ENCODE peak calls at places on chromosomes 11 and 22, in nine cellular contexts. One of them, this sample, is unnamed.

GRCh38 chr11:116415095-116415494 is 357.7 kb downstream of the BUD13 start:
- DNase-seq in naive thymus-derived CD8-positive, alpha-beta T cell: no peak
- DNase-seq in GM04504: no peak
- DNase-seq in stomach: no peak
- DNase-seq in NCI-H1105 treated with DMSO at 0.1 percent for 48 hours: no peak
- DNase-seq in T-helper 1 cell: no peak
- DNase-seq in lower leg skin: no peak
- DNase-seq in RPMI8226: no peak
- DNase-seq in A549: peak; percentile 12
- DNase-seq in this sample: no peak

GRCh38 chr22:17781319-17782031 is 7.2 kb upstream of the BID start:
- DNase-seq in naive thymus-derived CD8-positive, alpha-beta T cell: peak; percentile 39
- DNase-seq in GM04504: peak; percentile 62
- DNase-seq in stomach: no peak
- DNase-seq in NCI-H1105 treated with DMSO at 0.1 percent for 48 hours: peak; percentile 29
- DNase-seq in T-helper 1 cell: peak; percentile 31
- DNase-seq in lower leg skin: no peak
- DNase-seq in RPMI8226: peak; percentile 71
- DNase-seq in A549: peak; percentile 61
- DNase-seq in this sample: no peak

GRCh38 chr11:76245720-76246119 is 39.4 kb upstream of the WNT11 start:
- DNase-seq in naive thymus-derived CD8-positive, alpha-beta T cell: no peak
- DNase-seq in GM04504: no peak
- DNase-seq in stomach: no peak
- DNase-seq in NCI-H1105 treated with DMSO at 0.1 percent for 48 hours: no peak
- DNase-seq in T-helper 1 cell: no peak
- DNase-seq in lower leg skin: no peak
- DNase-seq in RPMI8226: no peak
- DNase-seq in A549: no peak
- DNase-seq in this sample: no peak

GRCh38 chr11:80144932-80145612 is 704.2 kb upstream of the TENM4 start:
- DNase-seq in naive thymus-derived CD8-positive, alpha-beta T cell: no peak
- DNase-seq in GM04504: no peak
- DNase-seq in stomach: no peak
- DNase-seq in NCI-H1105 treated with DMSO at 0.1 percent for 48 hours: no peak
- DNase-seq in T-helper 1 cell: no peak
- DNase-seq in lower leg skin: no peak
- DNase-seq in RPMI8226: no peak
- DNase-seq in A549: no peak
- DNase-seq in this sample: no peak

GRCh38 chr11:43895601-43896000 is 15.0 kb downstream of the ALKBH3 start:
- DNase-seq in naive thymus-derived CD8-positive, alpha-beta T cell: no peak
- DNase-seq in GM04504: no peak
- DNase-seq in stomach: no peak
- DNase-seq in NCI-H1105 treated with DMSO at 0.1 percent for 48 hours: no peak
- DNase-seq in T-helper 1 cell: no peak
- DNase-seq in lower leg skin: no peak
- DNase-seq in RPMI8226: no peak
- DNase-seq in A549: no peak
- DNase-seq in this sample: no peak

GRCh38 chr11:46200537-46201281 is 76.8 kb upstream of the CREB3L1 start:
- DNase-seq in naive thymus-derived CD8-positive, alpha-beta T cell: no peak
- DNase-seq in GM04504: peak; percentile 26
- DNase-seq in stomach: no peak
- DNase-seq in NCI-H1105 treated with DMSO at 0.1 percent for 48 hours: no peak
- DNase-seq in T-helper 1 cell: no peak
- DNase-seq in lower leg skin: no peak
- DNase-seq in RPMI8226: no peak
- DNase-seq in A549: no peak
- DNase-seq in this sample: no peak

GRCh38 chr11:61918251-61919112 is 1.1 kb upstream of the RAB3IL1 start:
- DNase-seq in naive thymus-derived CD8-positive, alpha-beta T cell: no peak
- DNase-seq in GM04504: no peak
- DNase-seq in stomach: no peak
- DNase-seq in NCI-H1105 treated with DMSO at 0.1 percent for 48 hours: no peak
- DNase-seq in T-helper 1 cell: no peak
- DNase-seq in lower leg skin: peak; percentile 90
- DNase-seq in RPMI8226: no peak
- DNase-seq in A549: no peak
- DNase-seq in this sample: peak; percentile 45

GRCh38 chr11:65506770-65507485 is 8.1 kb downstream of the MALAT1 start:
- DNase-seq in naive thymus-derived CD8-positive, alpha-beta T cell: no peak
- DNase-seq in GM04504: peak; percentile 93
- DNase-seq in stomach: peak; percentile 56
- DNase-seq in NCI-H1105 treated with DMSO at 0.1 percent for 48 hours: peak; percentile 78
- DNase-seq in T-helper 1 cell: peak; percentile 46
- DNase-seq in lower leg skin: no peak
- DNase-seq in RPMI8226: peak; percentile 79
- DNase-seq in A549: no peak
- DNase-seq in this sample: no peak

GRCh38 chr11:90220391-90220790 is 2.5 kb downstream of the CHORDC1 start:
- DNase-seq in naive thymus-derived CD8-positive, alpha-beta T cell: no peak
- DNase-seq in GM04504: peak; percentile 28
- DNase-seq in stomach: no peak
- DNase-seq in NCI-H1105 treated with DMSO at 0.1 percent for 48 hours: no peak
- DNase-seq in T-helper 1 cell: no peak
- DNase-seq in lower leg skin: no peak
- DNase-seq in RPMI8226: no peak
- DNase-seq in A549: no peak
- DNase-seq in this sample: no peak

GRCh38 chr11:76628408-76628947 is 42.1 kb downstream of the LRRC32 start:
- DNase-seq in naive thymus-derived CD8-positive, alpha-beta T cell: no peak
- DNase-seq in GM04504: no peak
- DNase-seq in stomach: no peak
- DNase-seq in NCI-H1105 treated with DMSO at 0.1 percent for 48 hours: no peak
- DNase-seq in T-helper 1 cell: no peak
- DNase-seq in lower leg skin: peak; percentile 58
- DNase-seq in RPMI8226: no peak
- DNase-seq in A549: no peak
- DNase-seq in this sample: peak; percentile 35

GRCh38 chr11:16350125-16350524 is 6.2 kb downstream of the SOX6 start:
- DNase-seq in naive thymus-derived CD8-positive, alpha-beta T cell: no peak
- DNase-seq in GM04504: no peak
- DNase-seq in stomach: no peak
- DNase-seq in NCI-H1105 treated with DMSO at 0.1 percent for 48 hours: no peak
- DNase-seq in T-helper 1 cell: no peak
- DNase-seq in lower leg skin: no peak
- DNase-seq in RPMI8226: no peak
- DNase-seq in A549: no peak
- DNase-seq in this sample: no peak

GRCh38 chr22:19430890-19431541 is 517 bp downstream of the HIRA start:
- DNase-seq in naive thymus-derived CD8-positive, alpha-beta T cell: peak; percentile 34
- DNase-seq in GM04504: no peak
- DNase-seq in stomach: peak; percentile 65
- DNase-seq in NCI-H1105 treated with DMSO at 0.1 percent for 48 hours: peak; percentile 1
- DNase-seq in T-helper 1 cell: peak; percentile 17
- DNase-seq in lower leg skin: peak; percentile 87
- DNase-seq in RPMI8226: peak; percentile 2
- DNase-seq in A549: peak; percentile 26
- DNase-seq in this sample: peak; percentile 50

GRCh38 chr11:15969281-15969680 is 387.1 kb downstream of the SOX6 start:
- DNase-seq in naive thymus-derived CD8-positive, alpha-beta T cell: no peak
- DNase-seq in GM04504: peak; percentile 58
- DNase-seq in stomach: peak; percentile 61
- DNase-seq in NCI-H1105 treated with DMSO at 0.1 percent for 48 hours: peak; percentile 27
- DNase-seq in T-helper 1 cell: no peak
- DNase-seq in lower leg skin: no peak
- DNase-seq in RPMI8226: peak; percentile 61
- DNase-seq in A549: peak; percentile 74
- DNase-seq in this sample: no peak

GRCh38 chr11:45709264-45709663 is 43.8 kb upstream of the CHST1 start:
- DNase-seq in naive thymus-derived CD8-positive, alpha-beta T cell: no peak
- DNase-seq in GM04504: no peak
- DNase-seq in stomach: no peak
- DNase-seq in NCI-H1105 treated with DMSO at 0.1 percent for 48 hours: no peak
- DNase-seq in T-helper 1 cell: no peak
- DNase-seq in lower leg skin: peak; percentile 21
- DNase-seq in RPMI8226: no peak
- DNase-seq in A549: no peak
- DNase-seq in this sample: no peak

GRCh38 chr11:73965764-73966121 is 14.9 kb downstream of the DNAJB13 start:
- DNase-seq in naive thymus-derived CD8-positive, alpha-beta T cell: no peak
- DNase-seq in GM04504: no peak
- DNase-seq in stomach: no peak
- DNase-seq in NCI-H1105 treated with DMSO at 0.1 percent for 48 hours: no peak
- DNase-seq in T-helper 1 cell: no peak
- DNase-seq in lower leg skin: no peak
- DNase-seq in RPMI8226: no peak
- DNase-seq in A549: no peak
- DNase-seq in this sample: no peak

GRCh38 chr11:20247540-20248138 is 87.4 kb upstream of the DBX1 start:
- DNase-seq in naive thymus-derived CD8-positive, alpha-beta T cell: no peak
- DNase-seq in GM04504: no peak
- DNase-seq in stomach: no peak
- DNase-seq in NCI-H1105 treated with DMSO at 0.1 percent for 48 hours: no peak
- DNase-seq in T-helper 1 cell: no peak
- DNase-seq in lower leg skin: no peak
- DNase-seq in RPMI8226: no peak
- DNase-seq in A549: no peak
- DNase-seq in this sample: no peak

GRCh38 chr11:72684236-72684912 is 10.2 kb upstream of the PDE2A start:
- DNase-seq in naive thymus-derived CD8-positive, alpha-beta T cell: peak; percentile 29
- DNase-seq in GM04504: no peak
- DNase-seq in stomach: peak; percentile 68
- DNase-seq in NCI-H1105 treated with DMSO at 0.1 percent for 48 hours: peak; percentile 12
- DNase-seq in T-helper 1 cell: no peak
- DNase-seq in lower leg skin: peak; percentile 92
- DNase-seq in RPMI8226: peak; percentile 61
- DNase-seq in A549: peak; percentile 76
- DNase-seq in this sample: peak; percentile 60

GRCh38 chr11:132648841-132649240 is 883.5 kb downstream of the OPCML start:
- DNase-seq in naive thymus-derived CD8-positive, alpha-beta T cell: no peak
- DNase-seq in GM04504: no peak
- DNase-seq in stomach: no peak
- DNase-seq in NCI-H1105 treated with DMSO at 0.1 percent for 48 hours: no peak
- DNase-seq in T-helper 1 cell: no peak
- DNase-seq in lower leg skin: no peak
- DNase-seq in RPMI8226: no peak
- DNase-seq in A549: no peak
- DNase-seq in this sample: no peak

GRCh38 chr22:38844661-38845367 is 986 bp upstream of the NPTXR start:
- DNase-seq in naive thymus-derived CD8-positive, alpha-beta T cell: no peak
- DNase-seq in GM04504: no peak
- DNase-seq in stomach: no peak
- DNase-seq in NCI-H1105 treated with DMSO at 0.1 percent for 48 hours: no peak
- DNase-seq in T-helper 1 cell: no peak
- DNase-seq in lower leg skin: no peak
- DNase-seq in RPMI8226: no peak
- DNase-seq in A549: no peak
- DNase-seq in this sample: no peak

GRCh38 chr22:23245045-23245798 is 64.9 kb downstream of the BCR start:
- DNase-seq in naive thymus-derived CD8-positive, alpha-beta T cell: no peak
- DNase-seq in GM04504: no peak
- DNase-seq in stomach: no peak
- DNase-seq in NCI-H1105 treated with DMSO at 0.1 percent for 48 hours: no peak
- DNase-seq in T-helper 1 cell: no peak
- DNase-seq in lower leg skin: no peak
- DNase-seq in RPMI8226: no peak
- DNase-seq in A549: no peak
- DNase-seq in this sample: no peak

GRCh38 chr11:2884424-2884815 is 1.2 kb downstream of the CDKN1C start:
- DNase-seq in naive thymus-derived CD8-positive, alpha-beta T cell: no peak
- DNase-seq in GM04504: no peak
- DNase-seq in stomach: peak; percentile 62
- DNase-seq in NCI-H1105 treated with DMSO at 0.1 percent for 48 hours: no peak
- DNase-seq in T-helper 1 cell: no peak
- DNase-seq in lower leg skin: no peak
- DNase-seq in RPMI8226: peak; percentile 52
- DNase-seq in A549: no peak
- DNase-seq in this sample: no peak

GRCh38 chr11:8757047-8757446 is 74.5 kb downstream of the RPL27A start:
- DNase-seq in naive thymus-derived CD8-positive, alpha-beta T cell: no peak
- DNase-seq in GM04504: no peak
- DNase-seq in stomach: no peak
- DNase-seq in NCI-H1105 treated with DMSO at 0.1 percent for 48 hours: no peak
- DNase-seq in T-helper 1 cell: no peak
- DNase-seq in lower leg skin: no peak
- DNase-seq in RPMI8226: no peak
- DNase-seq in A549: no peak
- DNase-seq in this sample: no peak

GRCh38 chr11:34583818-34584217 is 37.1 kb upstream of the EHF start:
- DNase-seq in naive thymus-derived CD8-positive, alpha-beta T cell: no peak
- DNase-seq in GM04504: no peak
- DNase-seq in stomach: no peak
- DNase-seq in NCI-H1105 treated with DMSO at 0.1 percent for 48 hours: no peak
- DNase-seq in T-helper 1 cell: no peak
- DNase-seq in lower leg skin: no peak
- DNase-seq in RPMI8226: peak; percentile 71
- DNase-seq in A549: no peak
- DNase-seq in this sample: no peak

GRCh38 chr11:128924109-128924508 is 18.6 kb downstream of the TP53AIP1 start:
- DNase-seq in naive thymus-derived CD8-positive, alpha-beta T cell: no peak
- DNase-seq in GM04504: no peak
- DNase-seq in stomach: no peak
- DNase-seq in NCI-H1105 treated with DMSO at 0.1 percent for 48 hours: no peak
- DNase-seq in T-helper 1 cell: no peak
- DNase-seq in lower leg skin: no peak
- DNase-seq in RPMI8226: no peak
- DNase-seq in A549: no peak
- DNase-seq in this sample: no peak

GRCh38 chr11:29809121-29809520 is 207.7 kb downstream of the KCNA4 start:
- DNase-seq in naive thymus-derived CD8-positive, alpha-beta T cell: no peak
- DNase-seq in GM04504: no peak
- DNase-seq in stomach: no peak
- DNase-seq in NCI-H1105 treated with DMSO at 0.1 percent for 48 hours: no peak
- DNase-seq in T-helper 1 cell: no peak
- DNase-seq in lower leg skin: no peak
- DNase-seq in RPMI8226: no peak
- DNase-seq in A549: no peak
- DNase-seq in this sample: no peak

GRCh38 chr22:19522190-19522880 is 1.9 kb downstream of the CLDN5 start:
- DNase-seq in naive thymus-derived CD8-positive, alpha-beta T cell: no peak
- DNase-seq in GM04504: no peak
- DNase-seq in stomach: no peak
- DNase-seq in NCI-H1105 treated with DMSO at 0.1 percent for 48 hours: peak; percentile 90
- DNase-seq in T-helper 1 cell: no peak
- DNase-seq in lower leg skin: no peak
- DNase-seq in RPMI8226: peak; percentile 6
- DNase-seq in A549: no peak
- DNase-seq in this sample: no peak

GRCh38 chr11:101127348-101127698 is 2.3 kb downstream of the PGR start:
- DNase-seq in naive thymus-derived CD8-positive, alpha-beta T cell: no peak
- DNase-seq in GM04504: no peak
- DNase-seq in stomach: no peak
- DNase-seq in NCI-H1105 treated with DMSO at 0.1 percent for 48 hours: no peak
- DNase-seq in T-helper 1 cell: no peak
- DNase-seq in lower leg skin: peak; percentile 84
- DNase-seq in RPMI8226: no peak
- DNase-seq in A549: no peak
- DNase-seq in this sample: no peak

GRCh38 chr11:2122222-2122906 is 16.8 kb downstream of the IGF2 start:
- DNase-seq in naive thymus-derived CD8-positive, alpha-beta T cell: no peak
- DNase-seq in GM04504: no peak
- DNase-seq in stomach: no peak
- DNase-seq in NCI-H1105 treated with DMSO at 0.1 percent for 48 hours: no peak
- DNase-seq in T-helper 1 cell: no peak
- DNase-seq in lower leg skin: no peak
- DNase-seq in RPMI8226: peak; percentile 22
- DNase-seq in A549: no peak
- DNase-seq in this sample: no peak

GRCh38 chr22:48098243-48098935 is 1335.9 kb downstream of the TBC1D22A start:
- DNase-seq in naive thymus-derived CD8-positive, alpha-beta T cell: peak; percentile 24
- DNase-seq in GM04504: no peak
- DNase-seq in stomach: no peak
- DNase-seq in NCI-H1105 treated with DMSO at 0.1 percent for 48 hours: no peak
- DNase-seq in T-helper 1 cell: no peak
- DNase-seq in lower leg skin: no peak
- DNase-seq in RPMI8226: peak; percentile 90
- DNase-seq in A549: no peak
- DNase-seq in this sample: no peak

GRCh38 chr11:16211407-16211806 is 144.9 kb downstream of the SOX6 start:
- DNase-seq in naive thymus-derived CD8-positive, alpha-beta T cell: no peak
- DNase-seq in GM04504: no peak
- DNase-seq in stomach: no peak
- DNase-seq in NCI-H1105 treated with DMSO at 0.1 percent for 48 hours: no peak
- DNase-seq in T-helper 1 cell: no peak
- DNase-seq in lower leg skin: no peak
- DNase-seq in RPMI8226: no peak
- DNase-seq in A549: no peak
- DNase-seq in this sample: no peak

GRCh38 chr22:30221121-30221992 is 25.2 kb downstream of the LIF start:
- DNase-seq in naive thymus-derived CD8-positive, alpha-beta T cell: peak; percentile 66
- DNase-seq in GM04504: no peak
- DNase-seq in stomach: no peak
- DNase-seq in NCI-H1105 treated with DMSO at 0.1 percent for 48 hours: no peak
- DNase-seq in T-helper 1 cell: peak; percentile 44
- DNase-seq in lower leg skin: no peak
- DNase-seq in RPMI8226: peak; percentile 90
- DNase-seq in A549: no peak
- DNase-seq in this sample: no peak